ENCODE peak calls at places on chromosomes 16 and 17, in six cellular contexts. R is gastrocnemius medialis; I is kidney glomerular epithelial cell; U is CD8-positive, alpha-beta T cell; H is non-pigmented ciliary epithelial cell; L is NCI-H460. Q is an unnamed sample.

GRCh38 chr16:55323637-55324490 is at the start of gene IRX6:
- DNase-seq in R (no peak), H (no peak), L (no peak), I (no peak), U (no peak), Q (no peak)

GRCh38 chr17:8225813-8226535 is 15.6 kb upstream of the AURKB start:
- DNase-seq in R (no peak), U (peak), H (no peak), I (peak), L (peak), Q (peak)

GRCh38 chr17:79997004-79997673 is 38.5 kb downstream of the TBC1D16 start:
- DNase-seq in L (no peak), I (no peak), U (peak), H (no peak), R (no peak), Q (no peak)

GRCh38 chr17:72788950-72789585 is 303.4 kb downstream of the SLC39A11 start:
- DNase-seq in U (no peak), I (no peak), L (no peak), R (no peak), H (no peak), Q (no peak)

GRCh38 chr17:12730931-12731521 is 58.3 kb upstream of the ARHGAP44 start:
- DNase-seq in I (peak), U (no peak), L (no peak), R (no peak), H (no peak), Q (no peak)

GRCh38 chr16:58508671-58509251 is 6.6 kb upstream of the SETD6 start:
- DNase-seq in I (no peak), U (no peak), L (no peak), R (no peak), H (no peak), Q (no peak)

GRCh38 chr17:31060814-31061550 is 33.8 kb upstream of the NF1 start:
- DNase-seq in R (no peak), L (no peak), I (no peak), U (no peak), H (no peak), Q (no peak)

GRCh38 chr16:84218176-84218776 is 21.5 kb downstream of the KCNG4 start:
- DNase-seq in R (no peak), H (no peak), U (no peak), I (no peak), L (no peak), Q (no peak)

GRCh38 chr16:2340564-2341455 is at the start of gene ABCA3:
- DNase-seq in U (peak), L (peak), R (peak), I (peak), H (peak), Q (peak)

GRCh38 chr16:9755076-9755475 is 427.2 kb downstream of the GRIN2A start:
- DNase-seq in R (no peak), U (no peak), L (no peak), H (no peak), I (no peak), Q (no peak)

GRCh38 chr17:79305376-79305775 is 230.8 kb downstream of the ENGASE start:
- DNase-seq in U (no peak), L (no peak), I (no peak), H (no peak), R (no peak), Q (no peak)

GRCh38 chr16:22618842-22619241 is 108.2 kb downstream of the NPIPB5 start:
- DNase-seq in H (no peak), R (no peak), I (no peak), L (no peak), U (no peak), Q (no peak)

GRCh38 chr17:80944326-80944725 is 47.3 kb upstream of the CHMP6 start:
- DNase-seq in L (no peak), R (no peak), U (no peak), I (no peak), H (no peak), Q (no peak)

GRCh38 chr16:67936876-67937605 is 391 bp upstream of the PSMB10 start:
- DNase-seq in L (peak), I (peak), H (peak), U (peak), R (no peak), Q (no peak)

GRCh38 chr17:17514361-17514992 is 18.3 kb upstream of the RASD1 start:
- DNase-seq in H (no peak), L (no peak), R (no peak), U (no peak), I (no peak), Q (no peak)

GRCh38 chr17:81471804-81472456 is 40.7 kb downstream of the ACTG1 start:
- DNase-seq in H (peak), I (peak), U (no peak), L (no peak), R (peak), Q (no peak)

GRCh38 chr17:14579716-14580115 is 278.8 kb downstream of the HS3ST3B1 start:
- DNase-seq in I (no peak), H (no peak), L (no peak), U (no peak), R (no peak), Q (no peak)

GRCh38 chr17:40091691-40092397 is 8.5 kb downstream of the NR1D1 start:
- DNase-seq in L (no peak), I (no peak), R (no peak), H (no peak), U (no peak), Q (no peak)

GRCh38 chr16:87835882-87836331 is 33.4 kb downstream of the SLC7A5 start:
- DNase-seq in H (no peak), L (no peak), I (no peak), U (no peak), R (no peak), Q (no peak)

GRCh38 chr16:50742521-50743150 is 750 bp downstream of the CYLD start:
- DNase-seq in I (no peak), L (no peak), U (peak), R (peak), H (no peak), Q (peak)

GRCh38 chr17:75891605-75892555 is 4.9 kb downstream of the TRIM65 start:
- DNase-seq in I (no peak), H (no peak), U (no peak), L (no peak), R (no peak), Q (no peak)

GRCh38 chr16:12089492-12090161 is 113.1 kb downstream of the SNX29 start:
- DNase-seq in H (no peak), I (no peak), L (no peak), U (peak), R (no peak), Q (peak)